ENCODE peak calls at places on chromosomes 7 and 10, in six cellular contexts. S, N, C, Z, B and H are unnamed samples.

GRCh38 chr7:74449144-74449543 is 4.6 kb upstream of the GTF2IRD1 start:
- DNase-seq in S (no peak), N (no peak), C (no peak), Z (no peak), B (no peak), H (no peak)

GRCh38 chr7:94396044-94396443 is 1.3 kb downstream of the COL1A2 start:
- DNase-seq in S (no peak), N (no peak), C (peak; percentile 79), Z (no peak), B (peak; percentile 5), H (no peak)

GRCh38 chr7:142345817-142346216 is 88.0 kb upstream of the PRSS58 start:
- DNase-seq in S (no peak), N (no peak), C (no peak), Z (no peak), B (no peak), H (no peak)

GRCh38 chr10:78781251-78781913 is 287.4 kb upstream of the ZMIZ1 start:
- DNase-seq in S (no peak), N (peak; percentile 83), C (no peak), Z (no peak), B (no peak), H (no peak)

GRCh38 chr7:155811560-155811894 is 736 bp downstream of the SHH start:
- DNase-seq in S (no peak), N (no peak), C (no peak), Z (no peak), B (no peak), H (no peak)

GRCh38 chr10:116880716-116881440 is 31.6 kb downstream of the ENO4 start:
- DNase-seq in S (no peak), N (no peak), C (peak; percentile 6), Z (no peak), B (no peak), H (no peak)

GRCh38 chr10:69061305-69062161 is 26.4 kb upstream of the SRGN start:
- DNase-seq in S (no peak), N (peak; percentile 88), C (peak; percentile 94), Z (peak; percentile 98), B (peak; percentile 76), H (peak; percentile 83)

GRCh38 chr10:118047363-118047719 is 600 bp upstream of the RAB11FIP2 start:
- DNase-seq in S (no peak), N (no peak), C (no peak), Z (no peak), B (peak; percentile 11), H (no peak)

GRCh38 chr10:24008164-24009066 is 200.5 kb upstream of the KIAA1217 start:
- DNase-seq in S (no peak), N (no peak), C (peak; percentile 87), Z (peak; percentile 82), B (peak; percentile 5), H (no peak)

GRCh38 chr7:27435461-27435860 is 192.9 kb downstream of the EVX1 start:
- DNase-seq in S (no peak), N (no peak), C (peak; percentile 18), Z (no peak), B (no peak), H (no peak)

GRCh38 chr7:150399861-150400778 is 21.0 kb downstream of the ZNF775 start:
- DNase-seq in S (no peak), N (no peak), C (no peak), Z (no peak), B (no peak), H (no peak)

GRCh38 chr10:100370976-100371706 is 24.1 kb downstream of the SCD start:
- DNase-seq in S (peak; percentile 31), N (peak; percentile 96), C (peak; percentile 93), Z (peak; percentile 78), B (peak; percentile 71), H (peak; percentile 92)

GRCh38 chr7:30172451-30172850 is 37.7 kb downstream of the MTURN start:
- DNase-seq in S (no peak), N (no peak), C (no peak), Z (no peak), B (no peak), H (no peak)

DNA sequence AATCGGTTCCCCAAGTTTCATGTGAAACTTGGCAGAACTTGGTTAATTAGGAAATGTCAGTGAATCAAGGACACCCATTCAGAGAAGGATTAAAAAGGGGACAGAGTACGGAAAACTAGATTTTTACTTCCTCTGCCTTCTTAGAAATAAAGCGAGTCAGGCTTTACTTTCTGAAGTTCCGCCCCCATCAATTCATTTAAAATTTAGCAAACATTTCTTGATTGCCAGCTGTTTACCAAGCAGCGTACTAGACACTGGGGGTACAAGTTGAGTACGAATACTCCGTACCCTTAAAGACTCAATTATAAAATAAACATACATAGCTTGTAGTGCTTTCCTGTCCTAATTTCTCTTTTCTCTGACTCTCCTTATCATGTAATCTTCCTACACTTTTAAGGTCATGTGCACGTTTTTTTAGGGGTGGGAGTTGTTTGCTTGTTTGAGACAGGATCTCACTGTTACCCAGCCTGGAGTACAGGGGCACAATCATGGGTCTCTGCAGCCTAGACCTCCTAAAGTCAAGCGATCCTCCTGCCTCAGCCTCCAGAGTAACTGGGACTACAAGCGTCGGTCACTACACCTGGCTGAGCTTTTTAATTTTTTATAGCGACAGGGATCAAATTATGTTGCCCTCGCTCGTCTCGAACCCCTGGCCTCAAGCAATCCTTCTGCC is 704 bp upstream of the ABI1 start:
- DNase-seq in S (no peak), N (no peak), C (no peak), Z (no peak), B (no peak), H (no peak)
- H3K4me3 ChIP-seq in S (peak overlapping the region; percentile 39), N (no peak overlapping the region), C (peak overlapping the region; percentile 20), Z (peak overlapping the region; percentile 19), B (no peak overlapping the region), H (no peak overlapping the region)

DNA sequence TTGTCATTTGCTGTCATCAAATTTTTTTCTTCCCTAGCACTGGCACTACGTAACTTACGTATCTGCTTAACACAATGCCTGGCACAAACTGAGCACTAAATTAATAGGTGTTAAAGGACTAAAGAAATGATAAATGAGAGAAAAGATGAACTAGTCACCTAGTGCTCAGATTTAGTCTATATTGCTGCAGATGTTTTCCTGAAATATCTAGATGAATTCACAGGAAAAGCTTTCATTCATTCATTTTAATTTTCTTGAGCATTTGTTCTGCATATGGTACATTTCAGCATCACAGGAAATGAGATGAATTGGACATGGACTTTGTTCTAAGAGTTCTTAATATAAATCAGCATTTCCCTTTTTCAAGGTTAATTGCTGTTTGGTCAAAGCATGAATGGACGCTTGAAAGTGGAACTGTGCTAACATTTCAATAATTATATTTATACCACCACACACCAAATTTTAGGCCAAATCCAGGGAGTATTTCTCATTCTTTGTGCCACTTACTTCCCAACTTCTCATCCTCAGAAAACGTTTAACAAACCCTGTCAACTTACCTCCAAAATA is 163.2 kb upstream of the MDFIC start:
- DNase-seq in S (no peak), N (no peak), C (no peak), Z (no peak), B (no peak), H (no peak)
- H3K4me3 ChIP-seq in S (no peak overlapping the region), N (no peak overlapping the region), C (no peak overlapping the region), Z (no peak overlapping the region), B (no peak overlapping the region), H (no peak overlapping the region)

DNA sequence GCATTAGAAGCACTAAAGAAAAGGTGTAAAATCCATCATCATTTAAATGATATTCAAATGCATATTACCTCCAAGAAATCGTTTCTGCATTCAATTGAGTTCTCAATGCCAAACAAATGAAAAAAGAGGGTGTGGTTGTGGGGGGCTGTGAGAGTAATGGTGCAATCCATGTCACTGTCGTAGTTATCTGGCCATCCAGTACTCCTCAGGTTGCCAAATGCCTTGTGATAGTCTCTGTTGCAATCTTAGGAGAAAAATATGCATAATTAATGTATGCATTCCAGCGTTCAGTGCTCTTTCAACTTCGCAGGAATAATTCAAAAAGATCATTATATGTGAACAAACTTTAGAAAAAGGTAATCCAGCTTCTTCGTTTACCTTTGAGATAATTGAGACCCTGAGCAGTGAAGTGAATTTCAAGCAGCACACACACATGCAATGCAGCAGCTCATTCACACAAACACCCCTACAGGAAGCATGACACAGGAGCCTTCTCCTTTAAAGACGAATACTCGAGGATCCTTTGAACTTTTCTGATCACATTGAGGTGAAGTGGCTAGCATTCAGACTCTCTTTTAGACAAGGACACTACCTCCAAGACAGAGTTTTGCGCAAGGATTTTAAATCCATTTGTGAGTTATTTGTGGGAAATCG is 73.4 kb downstream of the OR13A1 start:
- DNase-seq in S (peak; percentile 8), N (no peak), C (no peak), Z (no peak), B (no peak), H (no peak)
- H3K4me3 ChIP-seq in S (no peak overlapping the region), N (no peak overlapping the region), C (no peak overlapping the region), Z (no peak overlapping the region), B (no peak overlapping the region), H (no peak overlapping the region)

GRCh38 chr10:35348609-35349388 is 12.5 kb downstream of the CCNY start:
- DNase-seq in S (no peak), N (no peak), C (no peak), Z (no peak), B (no peak), H (no peak)
- H3K4me3 ChIP-seq in S (no peak overlapping the region), N (no peak overlapping the region), C (no peak overlapping the region), Z (no peak overlapping the region), B (no peak overlapping the region), H (no peak overlapping the region)

DNA sequence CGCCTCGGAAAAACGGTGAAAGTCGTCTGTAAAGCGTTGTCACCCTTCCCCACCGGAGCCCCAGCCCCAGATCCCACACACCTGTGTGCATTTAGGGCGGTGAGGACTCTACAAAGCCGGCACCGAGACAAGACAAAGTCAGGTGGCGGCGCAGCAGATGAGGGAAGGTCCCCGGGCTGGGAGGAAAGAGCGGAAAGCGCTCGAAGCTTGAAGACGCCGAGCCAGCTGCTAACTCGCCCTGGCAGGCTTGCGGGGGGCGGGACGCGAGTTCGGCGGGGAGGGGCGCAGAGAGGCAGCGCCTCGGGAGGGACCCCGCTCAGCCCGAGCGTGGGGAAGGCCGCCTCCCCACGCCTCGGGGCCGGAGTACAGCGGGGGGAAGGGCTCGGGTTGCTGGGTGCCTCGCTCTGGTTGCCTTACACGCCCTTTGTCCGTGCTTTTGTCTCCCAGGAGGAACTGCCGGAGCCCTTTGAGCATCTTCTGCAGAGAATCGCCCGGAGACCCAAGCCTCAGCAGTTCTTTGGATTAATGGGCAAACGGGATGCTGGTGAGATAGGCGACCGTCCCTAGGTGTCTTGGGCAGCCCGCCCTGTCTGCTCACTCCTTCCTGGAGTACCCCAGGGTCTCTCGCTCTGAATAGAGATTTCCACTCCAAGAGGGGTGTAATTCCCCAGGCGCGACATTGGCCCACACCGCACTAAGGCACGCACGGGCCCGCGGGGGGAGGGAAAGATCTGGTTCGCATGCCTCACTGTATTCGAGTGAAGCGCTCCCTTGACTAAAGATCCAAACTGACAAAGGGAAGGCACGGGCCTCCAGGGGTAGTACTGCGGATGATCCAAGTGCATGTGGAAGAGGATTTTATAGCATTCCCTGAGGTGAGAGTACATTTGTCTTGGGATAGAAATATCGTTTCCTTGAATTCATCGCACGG is 1.7 kb downstream of the TAC1 start:
- DNase-seq in S (no peak), N (no peak), C (no peak), Z (no peak), B (no peak), H (no peak)
- H3K4me3 ChIP-seq in S (no peak overlapping the region), N (no peak overlapping the region), C (no peak overlapping the region), Z (no peak overlapping the region), B (no peak overlapping the region), H (peak overlapping the region; percentile 28)